ENCODE peak calls at places on chromosome 16, in four cellular contexts. Y is K562, O is HepG2, P is GM12878. F is an unnamed sample.

GRCh38 chr16:85321856-85322271 is 209.6 kb upstream of the CIBAR2 start:
- DNase-seq in Y (peak), O (no peak), P (no peak), F (no peak)

GRCh38 chr16:88665148-88665547 is 2.3 kb upstream of the MVD start:
- DNase-seq in Y (no peak), O (no peak), P (no peak), F (no peak)

GRCh38 chr16:85563515-85564276 is 49.4 kb upstream of the GSE1 start:
- DNase-seq in Y (peak), O (peak), P (no peak), F (no peak)

GRCh38 chr16:20308266-20308665 is 19.0 kb downstream of the GP2 start:
- DNase-seq in Y (no peak), O (no peak), P (no peak), F (no peak)

GRCh38 chr16:67571981-67572431 is 9.7 kb downstream of the CTCF start:
- DNase-seq in Y (no peak), O (no peak), P (no peak), F (no peak)

GRCh38 chr16:29811896-29812665 is at the start of gene PRRT2:
- DNase-seq in Y (peak), O (no peak), P (no peak), F (peak)

GRCh38 chr16:25374556-25374955 is 116.9 kb upstream of the ZKSCAN2 start:
- DNase-seq in Y (no peak), O (no peak), P (no peak), F (no peak)

GRCh38 chr16:50467943-50468748 is 80.0 kb upstream of the NKD1 start:
- DNase-seq in Y (peak), O (peak), P (no peak), F (peak)

GRCh38 chr16:29876578-29877249 is 13.7 kb upstream of the CDIPT start:
- DNase-seq in Y (peak), O (no peak), P (no peak), F (peak)

GRCh38 chr16:89925596-89926079 is 2.5 kb downstream of the TUBB3 start:
- DNase-seq in Y (no peak), O (no peak), P (no peak), F (peak)

GRCh38 chr16:89466920-89467319 is 23.4 kb downstream of the ANKRD11 start:
- DNase-seq in Y (no peak), O (no peak), P (no peak), F (no peak)

GRCh38 chr16:8108991-8109509 is 481.3 kb downstream of the TMEM114 start:
- DNase-seq in Y (peak), O (no peak), P (no peak), F (no peak)
- TF ChIP-seq NR2C2 in Y (no peak), O (no peak), P (no peak), F (no peak)

DNA sequence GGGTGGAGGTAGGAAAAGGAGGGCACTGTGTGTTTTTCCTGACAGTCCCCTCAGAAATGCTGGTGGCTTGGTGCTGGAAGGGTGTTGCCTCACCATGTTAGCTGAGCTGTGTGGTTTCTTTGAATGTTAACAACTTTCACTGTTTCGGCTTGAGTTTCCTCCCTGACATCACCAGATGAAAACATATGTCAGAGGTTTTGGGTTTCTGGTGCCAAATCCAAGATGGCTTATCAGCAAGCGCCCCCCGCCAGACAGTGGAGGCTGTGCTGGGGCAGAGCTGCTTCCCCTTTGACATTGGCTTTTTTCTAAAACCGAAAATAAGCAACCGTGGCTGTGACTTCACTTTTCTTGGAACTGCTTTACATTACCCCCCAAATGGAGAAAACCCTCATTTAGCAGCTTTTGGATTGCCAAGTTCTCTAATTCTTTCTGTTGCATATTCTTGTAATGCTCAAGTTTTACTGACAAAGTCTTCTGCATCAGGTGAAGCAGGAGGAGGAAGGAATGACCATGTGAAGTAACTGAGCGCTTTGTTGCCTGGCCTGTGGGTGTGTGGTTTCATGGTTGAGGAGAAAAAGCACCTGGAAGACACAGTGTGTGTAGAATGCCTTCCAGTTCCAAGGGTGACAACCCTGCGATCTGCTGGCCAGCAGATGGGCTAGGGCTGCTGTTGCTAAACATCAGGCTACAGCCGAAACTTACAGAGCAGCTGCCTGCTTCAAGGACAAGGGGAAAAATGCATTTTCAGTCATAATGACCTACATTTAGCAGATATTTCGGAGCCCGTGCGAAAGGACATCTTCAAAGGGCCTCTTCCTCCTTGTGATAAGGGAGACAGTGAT is 9.7 kb downstream of the RMI2 start:
- DNase-seq in Y (no peak), O (no peak), P (peak), F (no peak)
- TF ChIP-seq NR2C2 in Y (no peak), O (no peak), P (no peak), F (no peak)

GRCh38 chr16:12271006-12271405 is 294.5 kb downstream of the SNX29 start:
- DNase-seq in Y (peak), O (peak), P (no peak), F (peak)
- TF ChIP-seq NR2C2 in Y (no peak), O (no peak), P (no peak), F (no peak)

GRCh38 chr16:75264999-75265910 is 13.8 kb upstream of the BCAR1 start:
- DNase-seq in Y (peak), O (no peak), P (no peak), F (no peak)

GRCh38 chr16:75263291-75263962 is 12.0 kb upstream of the BCAR1 start:
- DNase-seq in Y (no peak), O (no peak), P (no peak), F (no peak)

GRCh38 chr16:75265911-75266701 is 14.7 kb upstream of the BCAR1 start:
- DNase-seq in Y (peak), O (peak), P (no peak), F (peak)

GRCh38 chr16:75263963-75264445 is 12.6 kb upstream of the BCAR1 start:
- DNase-seq in Y (no peak), O (no peak), P (no peak), F (no peak)

GRCh38 chr16:75264531-75264998 is 13.1 kb upstream of the BCAR1 start:
- DNase-seq in Y (no peak), O (no peak), P (no peak), F (no peak)
- TF ChIP-seq NR2C2 in Y (no peak), O (no peak), P (no peak), F (no peak)

GRCh38 chr16:4612977-4613635 is 1.6 kb downstream of the UBALD1 start:
- DNase-seq in Y (no peak), O (no peak), P (no peak), F (no peak)
- TF ChIP-seq NR2C2 in Y (no peak), O (no peak), P (no peak), F (no peak)

GRCh38 chr16:83666449-83666848 is 141.3 kb upstream of the HSBP1 start:
- DNase-seq in Y (no peak), O (no peak), P (no peak), F (no peak)

GRCh38 chr16:83675136-83675535 is 132.6 kb upstream of the HSBP1 start:
- DNase-seq in Y (no peak), O (no peak), P (no peak), F (no peak)

DNA sequence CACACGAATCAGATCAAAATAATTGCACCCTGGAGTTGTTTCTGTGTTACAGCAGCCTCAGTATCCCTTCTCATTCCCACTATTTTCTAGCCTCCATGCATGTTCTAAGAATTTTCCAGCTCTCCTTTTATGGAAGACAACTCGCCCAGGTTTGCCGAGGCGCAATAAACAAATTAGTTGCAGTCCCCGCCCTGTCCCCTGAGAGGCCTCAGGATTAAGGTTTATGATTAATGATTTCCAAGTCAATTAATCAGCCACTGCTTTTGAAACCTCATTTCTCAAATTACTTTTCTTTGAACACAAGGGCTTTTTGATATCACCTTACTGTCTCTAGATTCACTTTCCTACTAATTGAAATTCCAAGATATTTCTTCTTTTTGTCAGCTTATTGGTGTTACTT is 138.3 kb upstream of the HSBP1 start:
- DNase-seq in Y (no peak), O (no peak), P (no peak), F (no peak)
- TF ChIP-seq NR2C2 in Y (no peak), O (no peak), P (no peak), F (no peak)

DNA sequence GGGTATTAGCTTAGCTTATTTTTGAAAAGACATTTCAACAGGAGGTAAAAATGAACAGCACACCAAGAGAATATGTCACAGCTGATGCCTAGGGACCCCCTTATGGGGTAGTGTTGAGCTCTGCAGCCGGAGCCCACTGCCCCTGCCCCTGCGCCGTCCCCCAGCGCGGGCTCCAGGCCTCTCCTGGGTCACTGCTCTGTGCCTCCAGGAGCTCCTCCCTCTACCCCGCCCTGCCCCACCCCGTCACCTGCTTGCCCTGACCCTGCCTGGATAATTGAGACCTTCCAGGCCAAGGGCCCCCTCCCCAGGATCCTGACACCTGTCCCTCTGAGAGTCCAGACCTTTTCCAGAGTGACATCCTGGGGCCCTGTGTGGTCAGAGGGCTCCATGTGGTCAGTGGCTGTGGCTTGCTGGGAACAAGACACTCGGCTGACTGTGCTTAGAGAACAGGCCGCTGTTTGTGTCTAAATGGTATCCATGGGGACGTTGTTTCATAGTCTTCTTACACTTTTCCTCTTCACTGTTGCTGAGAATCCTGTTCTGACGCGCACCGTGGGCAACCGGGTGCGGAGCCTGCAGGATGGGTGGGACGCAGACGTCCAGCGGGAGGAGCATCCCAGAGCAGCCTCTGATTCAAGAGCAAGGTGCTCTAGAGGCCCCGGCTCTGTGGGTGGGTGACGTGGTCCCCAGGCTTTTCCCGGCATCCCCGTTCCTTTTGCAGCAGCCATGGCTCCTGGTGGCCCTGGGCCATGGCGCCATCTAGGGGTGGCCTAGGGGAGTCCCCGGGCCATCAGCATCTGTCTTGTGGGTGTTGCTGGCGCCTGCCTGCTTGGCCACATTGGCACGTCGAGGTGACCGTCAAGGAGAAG is 20.0 kb upstream of the WFIKKN1 start:
- DNase-seq in Y (peak), O (peak), P (no peak), F (peak)
- TF ChIP-seq NR2C2 in Y (no peak), O (no peak), P (no peak), F (no peak)

DNA sequence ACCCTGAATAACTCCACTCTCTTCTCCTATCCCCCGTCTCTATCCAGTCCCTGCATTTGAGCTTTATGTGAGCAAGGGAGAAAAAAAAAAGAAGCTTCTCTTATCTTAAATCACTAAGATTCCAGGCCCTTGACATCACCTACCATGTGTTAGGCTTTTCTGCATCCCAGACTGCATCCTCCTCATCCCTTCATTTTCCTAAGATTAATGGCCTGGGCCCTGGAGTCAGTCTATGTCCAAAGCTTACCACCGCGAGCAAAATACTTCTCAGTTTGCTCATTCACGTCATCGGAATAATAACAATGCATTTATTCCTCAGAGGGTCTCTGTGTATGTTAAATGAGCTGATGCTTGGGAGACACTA is 46.2 kb downstream of the VAT1L start:
- DNase-seq in Y (no peak), O (no peak), P (no peak), F (no peak)
- TF ChIP-seq NR2C2 in Y (no peak), O (no peak), P (no peak), F (no peak)

GRCh38 chr16:1884889-1885288 is 12.9 kb upstream of the MEIOB start:
- DNase-seq in Y (peak), O (no peak), P (no peak), F (no peak)
- TF ChIP-seq NR2C2 in Y (no peak), O (no peak), P (no peak), F (no peak)

GRCh38 chr16:685967-686366 is 1.8 kb upstream of the JMJD8 start:
- DNase-seq in Y (no peak), O (peak), P (no peak), F (peak)
- TF ChIP-seq NR2C2 in Y (no peak), O (no peak), P (no peak), F (no peak)

F was measured in WTC11.